ENCODE peak calls at places on chromosomes 16 and 17, in six cellular contexts. One of them, this sample, is unnamed.

GRCh38 chr17:78899361-78900260 is 3.4 kb downstream of the CEP295NL start:
- DNase-seq in fibroblast of lung: peak
- DNase-seq in germinal center: no peak
- DNase-seq in Daoy: no peak
- DNase-seq in type B pancreatic cell: no peak
- DNase-seq in esophagus muscularis mucosa: no peak
- DNase-seq in this sample: no peak

GRCh38 chr17:46979023-46979870 is at the start of gene RPRML:
- DNase-seq in fibroblast of lung: peak
- DNase-seq in germinal center: peak
- DNase-seq in Daoy: peak
- DNase-seq in type B pancreatic cell: no peak
- DNase-seq in esophagus muscularis mucosa: no peak
- DNase-seq in this sample: peak

GRCh38 chr16:87126403-87127025 is 190.7 kb downstream of the C16orf95 start:
- DNase-seq in fibroblast of lung: no peak
- DNase-seq in germinal center: no peak
- DNase-seq in Daoy: no peak
- DNase-seq in type B pancreatic cell: no peak
- DNase-seq in esophagus muscularis mucosa: no peak
- DNase-seq in this sample: no peak

GRCh38 chr17:64183815-64184397 is 54.0 kb upstream of the ERN1 start:
- DNase-seq in fibroblast of lung: peak
- DNase-seq in germinal center: no peak
- DNase-seq in Daoy: peak
- DNase-seq in type B pancreatic cell: no peak
- DNase-seq in esophagus muscularis mucosa: no peak
- DNase-seq in this sample: peak

GRCh38 chr16:59632266-59632855 is 898.2 kb upstream of the GOT2 start:
- DNase-seq in fibroblast of lung: peak
- DNase-seq in germinal center: no peak
- DNase-seq in Daoy: no peak
- DNase-seq in type B pancreatic cell: no peak
- DNase-seq in esophagus muscularis mucosa: no peak
- DNase-seq in this sample: no peak

GRCh38 chr16:76931186-76931585 is 259.8 kb upstream of the MON1B start:
- DNase-seq in fibroblast of lung: peak
- DNase-seq in germinal center: no peak
- DNase-seq in Daoy: no peak
- DNase-seq in type B pancreatic cell: no peak
- DNase-seq in esophagus muscularis mucosa: no peak
- DNase-seq in this sample: no peak

GRCh38 chr16:50246299-50247122 is 19.8 kb upstream of the ADCY7 start:
- DNase-seq in fibroblast of lung: no peak
- DNase-seq in germinal center: no peak
- DNase-seq in Daoy: no peak
- DNase-seq in type B pancreatic cell: no peak
- DNase-seq in esophagus muscularis mucosa: no peak
- DNase-seq in this sample: peak

GRCh38 chr17:34542700-34543336 is 36.6 kb upstream of the TMEM132E start:
- DNase-seq in fibroblast of lung: peak
- DNase-seq in germinal center: peak
- DNase-seq in Daoy: peak
- DNase-seq in type B pancreatic cell: no peak
- DNase-seq in esophagus muscularis mucosa: no peak
- DNase-seq in this sample: peak

GRCh38 chr17:19996086-19996485 is 13.1 kb upstream of the SPECC1 start:
- DNase-seq in fibroblast of lung: no peak
- DNase-seq in germinal center: no peak
- DNase-seq in Daoy: no peak
- DNase-seq in type B pancreatic cell: no peak
- DNase-seq in esophagus muscularis mucosa: no peak
- DNase-seq in this sample: no peak

GRCh38 chr16:56199164-56199563 is 7.9 kb downstream of the GNAO1 start:
- DNase-seq in fibroblast of lung: no peak
- DNase-seq in germinal center: no peak
- DNase-seq in Daoy: no peak
- DNase-seq in type B pancreatic cell: no peak
- DNase-seq in esophagus muscularis mucosa: peak
- DNase-seq in this sample: no peak

GRCh38 chr17:61251939-61252865 is 147.4 kb upstream of the TBX2 start:
- DNase-seq in fibroblast of lung: peak
- DNase-seq in germinal center: no peak
- DNase-seq in Daoy: peak
- DNase-seq in type B pancreatic cell: no peak
- DNase-seq in esophagus muscularis mucosa: peak
- DNase-seq in this sample: peak

GRCh38 chr17:2049333-2050245 is 5.3 kb upstream of the HIC1 start:
- DNase-seq in fibroblast of lung: peak
- DNase-seq in germinal center: peak
- DNase-seq in Daoy: peak
- DNase-seq in type B pancreatic cell: peak
- DNase-seq in esophagus muscularis mucosa: peak
- DNase-seq in this sample: peak

GRCh38 chr16:12901597-12902436 is at the start of gene SHISA9:
- DNase-seq in fibroblast of lung: peak
- DNase-seq in germinal center: no peak
- DNase-seq in Daoy: peak
- DNase-seq in type B pancreatic cell: no peak
- DNase-seq in esophagus muscularis mucosa: no peak
- DNase-seq in this sample: no peak

GRCh38 chr16:73420244-73421040 is 372.5 kb upstream of the ZFHX3 start:
- DNase-seq in fibroblast of lung: peak
- DNase-seq in germinal center: no peak
- DNase-seq in Daoy: peak
- DNase-seq in type B pancreatic cell: no peak
- DNase-seq in esophagus muscularis mucosa: no peak
- DNase-seq in this sample: no peak

GRCh38 chr17:57785032-57785431 is 39.9 kb upstream of the CCDC182 start:
- DNase-seq in fibroblast of lung: no peak
- DNase-seq in germinal center: no peak
- DNase-seq in Daoy: no peak
- DNase-seq in type B pancreatic cell: no peak
- DNase-seq in esophagus muscularis mucosa: no peak
- DNase-seq in this sample: no peak

GRCh38 chr16:27238591-27238990 is 30.0 kb downstream of the NSMCE1 start:
- DNase-seq in fibroblast of lung: no peak
- DNase-seq in germinal center: no peak
- DNase-seq in Daoy: no peak
- DNase-seq in type B pancreatic cell: no peak
- DNase-seq in esophagus muscularis mucosa: no peak
- DNase-seq in this sample: no peak

GRCh38 chr17:73519011-73519410 is 125.2 kb downstream of the SDK2 start:
- DNase-seq in fibroblast of lung: no peak
- DNase-seq in germinal center: no peak
- DNase-seq in Daoy: no peak
- DNase-seq in type B pancreatic cell: no peak
- DNase-seq in esophagus muscularis mucosa: no peak
- DNase-seq in this sample: no peak

GRCh38 chr17:50283246-50283645 is 9.0 kb downstream of the TMEM92 start:
- DNase-seq in fibroblast of lung: no peak
- DNase-seq in germinal center: no peak
- DNase-seq in Daoy: no peak
- DNase-seq in type B pancreatic cell: no peak
- DNase-seq in esophagus muscularis mucosa: no peak
- DNase-seq in this sample: no peak

GRCh38 chr16:84806256-84806889 is 13.4 kb upstream of the CRISPLD2 start:
- DNase-seq in fibroblast of lung: peak
- DNase-seq in germinal center: no peak
- DNase-seq in Daoy: peak
- DNase-seq in type B pancreatic cell: no peak
- DNase-seq in esophagus muscularis mucosa: no peak
- DNase-seq in this sample: peak

GRCh38 chr17:42843358-42843934 is 934 bp upstream of the AOC2 start:
- DNase-seq in fibroblast of lung: peak
- DNase-seq in germinal center: peak
- DNase-seq in Daoy: peak
- DNase-seq in type B pancreatic cell: no peak
- DNase-seq in esophagus muscularis mucosa: no peak
- DNase-seq in this sample: peak

GRCh38 chr16:10015397-10015796 is 166.8 kb downstream of the GRIN2A start:
- DNase-seq in fibroblast of lung: no peak
- DNase-seq in germinal center: no peak
- DNase-seq in Daoy: no peak
- DNase-seq in type B pancreatic cell: no peak
- DNase-seq in esophagus muscularis mucosa: no peak
- DNase-seq in this sample: no peak

GRCh38 chr16:4505356-4506153 is 29.4 kb downstream of the HMOX2 start:
- DNase-seq in fibroblast of lung: no peak
- DNase-seq in germinal center: peak
- DNase-seq in Daoy: no peak
- DNase-seq in type B pancreatic cell: no peak
- DNase-seq in esophagus muscularis mucosa: no peak
- DNase-seq in this sample: no peak

GRCh38 chr17:50110591-50111349 is 15.6 kb downstream of the PDK2 start:
- DNase-seq in fibroblast of lung: no peak
- DNase-seq in germinal center: no peak
- DNase-seq in Daoy: no peak
- DNase-seq in type B pancreatic cell: no peak
- DNase-seq in esophagus muscularis mucosa: no peak
- DNase-seq in this sample: peak

GRCh38 chr17:78255953-78256704 is 24.7 kb downstream of the TMEM235 start:
- DNase-seq in fibroblast of lung: no peak
- DNase-seq in germinal center: no peak
- DNase-seq in Daoy: no peak
- DNase-seq in type B pancreatic cell: no peak
- DNase-seq in esophagus muscularis mucosa: no peak
- DNase-seq in this sample: no peak

GRCh38 chr17:29914819-29915537 is 15.1 kb downstream of the SSH2 start:
- DNase-seq in fibroblast of lung: no peak
- DNase-seq in germinal center: no peak
- DNase-seq in Daoy: no peak
- DNase-seq in type B pancreatic cell: no peak
- DNase-seq in esophagus muscularis mucosa: no peak
- DNase-seq in this sample: no peak